ENCODE peak calls at places on chromosomes 11 and 22, in ten cellular contexts. O is right lobe of liver; D is Karpas-422; H is NCI-H1092; A is A549; G is CD8-positive, alpha-beta memory T cell; J is ecto neural progenitor cell; L is ascending aorta; W is AG09309; X is pancreas. B is an unnamed sample.

GRCh38 chr11:105862736-105863367 is 159.2 kb downstream of the MSANTD4 start:
- DNase-seq in A (no peak), H (peak; percentile 49), D (peak; percentile 90), O (no peak), W (peak; percentile 10), J (no peak), X (no peak), L (no peak), G (no peak), B (no peak)

GRCh38 chr11:34192481-34193401 is 87.3 kb downstream of the NAT10 start:
- DNase-seq in A (peak; percentile 78), J (peak; percentile 68), X (no peak), D (no peak), W (peak; percentile 69), L (peak; percentile 60), G (no peak), O (no peak), H (peak; percentile 18), B (no peak)

GRCh38 chr11:16000065-16000464 is 356.3 kb downstream of the SOX6 start:
- DNase-seq in D (no peak), G (no peak), H (no peak), O (no peak), X (no peak), L (no peak), W (peak; percentile 16), J (no peak), A (no peak), B (no peak)

GRCh38 chr11:2530855-2531200 is 86.0 kb downstream of the KCNQ1 start:
- DNase-seq in O (peak; percentile 46), H (no peak), G (no peak), D (no peak), A (no peak), L (no peak), W (no peak), J (no peak), X (peak; percentile 16), B (no peak)

GRCh38 chr22:31680764-31681624 is 19.0 kb upstream of the PISD start:
- DNase-seq in D (no peak), O (no peak), W (peak; percentile 54), J (no peak), G (no peak), L (no peak), H (no peak), X (no peak), A (no peak), B (no peak)

GRCh38 chr11:83569134-83569805 is 283.1 kb upstream of the CCDC90B start:
- DNase-seq in L (no peak), G (no peak), O (no peak), X (no peak), W (no peak), A (no peak), D (no peak), J (no peak), H (no peak), B (no peak)

GRCh38 chr22:39593931-39594285 is 23.4 kb downstream of the CACNA1I start:
- DNase-seq in J (no peak), H (no peak), A (no peak), W (no peak), G (no peak), D (no peak), X (no peak), O (no peak), L (no peak), B (no peak)

GRCh38 chr22:46446799-46447198 is 90.6 kb downstream of the CELSR1 start:
- DNase-seq in A (no peak), W (no peak), L (no peak), G (no peak), X (no peak), O (no peak), H (peak; percentile 18), J (no peak), D (no peak), B (no peak)

GRCh38 chr11:130904380-130904779 is 11.9 kb downstream of the SNX19 start:
- DNase-seq in X (no peak), D (no peak), G (no peak), A (no peak), O (no peak), J (no peak), L (no peak), H (no peak), W (no peak), B (no peak)

GRCh38 chr11:40491341-40491740 is 968.1 kb downstream of the LRRC4C start:
- DNase-seq in A (no peak), W (no peak), X (no peak), D (no peak), H (no peak), O (no peak), L (no peak), G (no peak), J (no peak), B (no peak)

B was measured in vagina.